ENCODE peak calls at places on chromosomes 12 and 14, in seven cellular contexts. O is BJ; H is left lung; M is fibroblast of the aortic adventitia; R is astrocyte of the cerebellum; Y is CD8-positive, alpha-beta T cell; D is tibial artery. P is an unnamed sample.

GRCh38 chr14:79597561-79597960 is 613.7 kb downstream of the DIO2 start:
- DNase-seq in R (no peak), H (no peak), D (no peak), O (no peak), Y (no peak), M (no peak), P (no peak)

GRCh38 chr12:34405286-34406227 is 383.3 kb downstream of the ALG10 start:
- DNase-seq in O (no peak), H (peak), M (no peak), Y (peak), R (no peak), D (peak), P (no peak)

GRCh38 chr14:63986789-63987533 is 134.2 kb downstream of the SYNE2 start:
- DNase-seq in R (peak), D (no peak), Y (no peak), M (peak), O (peak), H (no peak), P (peak)

GRCh38 chr12:31833541-31833840 is 104.7 kb upstream of the AMN1 start:
- DNase-seq in R (no peak), Y (no peak), H (no peak), D (no peak), O (no peak), M (no peak), P (no peak)

GRCh38 chr12:124940393-124941169 is 26.1 kb upstream of the UBC start:
- DNase-seq in O (peak), H (peak), Y (peak), D (peak), M (peak), R (peak), P (no peak)

GRCh38 chr12:18967814-18968213 is 161.7 kb upstream of the PLEKHA5 start:
- DNase-seq in Y (no peak), O (no peak), D (no peak), R (peak), H (no peak), M (peak), P (no peak)

GRCh38 chr14:22481546-22481945 is 107.5 kb downstream of the DAD1 start:
- DNase-seq in Y (no peak), O (no peak), D (no peak), M (no peak), R (no peak), H (no peak), P (no peak)

GRCh38 chr14:99946652-99947489 is 118.4 kb upstream of the EVL start:
- DNase-seq in R (no peak), H (no peak), O (no peak), Y (peak), D (no peak), M (no peak), P (no peak)

GRCh38 chr12:51773145-51773869 is 75.2 kb downstream of the FIGNL2 start:
- DNase-seq in H (no peak), D (no peak), M (peak), Y (no peak), R (peak), O (peak), P (peak)

GRCh38 chr12:56411781-56412639 is 37.2 kb downstream of the TIMELESS start:
- DNase-seq in R (no peak), D (no peak), O (no peak), Y (no peak), H (no peak), M (peak), P (no peak)

GRCh38 chr14:103127356-103127755 is 4.1 kb downstream of the TNFAIP2 start:
- DNase-seq in M (no peak), Y (no peak), D (no peak), O (no peak), H (peak), R (no peak), P (no peak)

GRCh38 chr14:98925362-98926040 is 346.5 kb downstream of the BCL11B start:
- DNase-seq in Y (no peak), D (no peak), H (no peak), M (no peak), R (no peak), O (no peak), P (no peak)

GRCh38 chr12:109744991-109745942 is 31.6 kb downstream of the FAM222A start:
- DNase-seq in R (no peak), H (peak), D (peak), M (no peak), Y (no peak), O (no peak), P (no peak)

GRCh38 chr14:31936100-31936499 is 141.0 kb upstream of the ARHGAP5 start:
- DNase-seq in O (no peak), H (no peak), Y (no peak), R (no peak), M (no peak), D (no peak), P (no peak)

GRCh38 chr12:53399896-53400295 is 19.9 kb downstream of the SP1 start:
- DNase-seq in D (no peak), M (no peak), Y (no peak), R (no peak), H (no peak), O (no peak), P (no peak)

GRCh38 chr12:58491296-58491695 is 429.0 kb downstream of the LRIG3 start:
- DNase-seq in M (peak), D (no peak), H (no peak), R (peak), O (no peak), Y (no peak), P (no peak)

GRCh38 chr12:67910360-67911292 is 78.6 kb upstream of the IFNG-AS1 start:
- DNase-seq in O (peak), H (no peak), Y (no peak), D (no peak), M (peak), R (peak), P (peak)

GRCh38 chr14:102464846-102465341 is 44.7 kb downstream of the ANKRD9 start:
- DNase-seq in R (no peak), H (peak), Y (no peak), D (no peak), O (no peak), M (no peak), P (no peak)

GRCh38 chr12:32483993-32484392 is 84.6 kb downstream of the FGD4 start:
- DNase-seq in O (no peak), Y (no peak), D (no peak), H (no peak), M (no peak), R (no peak), P (no peak)

GRCh38 chr12:54300732-54301427 is at the start of gene NFE2:
- DNase-seq in M (peak), D (no peak), Y (peak), H (peak), O (no peak), R (peak), P (no peak)

GRCh38 chr12:77120695-77121094 is 55.3 kb upstream of the E2F7 start:
- DNase-seq in R (peak), Y (no peak), M (peak), H (no peak), O (no peak), D (no peak), P (no peak)

GRCh38 chr12:128940974-128941373 is 87.7 kb downstream of the GLT1D1 start:
- DNase-seq in R (no peak), O (no peak), H (no peak), M (no peak), D (no peak), Y (no peak), P (no peak)

GRCh38 chr14:42299692-42300091 is 693.0 kb downstream of the LRFN5 start:
- DNase-seq in R (no peak), M (no peak), H (no peak), D (no peak), O (no peak), Y (no peak), P (peak)

GRCh38 chr12:21221072-21221471 is 90.1 kb downstream of the SLCO1B1 start:
- DNase-seq in Y (no peak), R (no peak), D (no peak), H (no peak), M (no peak), O (no peak), P (no peak)

GRCh38 chr14:55974046-55974582 is 144.1 kb upstream of the PELI2 start:
- DNase-seq in O (no peak), Y (no peak), D (no peak), R (no peak), H (no peak), M (no peak), P (no peak)

GRCh38 chr12:4496145-4496838 is 42.4 kb upstream of the RAD51AP1 start:
- DNase-seq in Y (no peak), H (no peak), M (no peak), O (no peak), D (no peak), R (no peak), P (no peak)

GRCh38 chr12:68971404-68971803 is 38.4 kb upstream of the CPM start:
- DNase-seq in M (peak), R (no peak), D (no peak), Y (no peak), H (no peak), O (no peak), P (peak)

GRCh38 chr12:104165801-104166200 is 27.8 kb upstream of the NFYB start:
- DNase-seq in M (peak), H (no peak), R (no peak), Y (no peak), O (no peak), D (no peak), P (no peak)

GRCh38 chr14:52977798-52978197 is 26.9 kb upstream of the FERMT2 start:
- DNase-seq in D (no peak), M (no peak), R (no peak), O (no peak), H (no peak), Y (no peak), P (no peak)

GRCh38 chr14:55458800-55459577 is 18.6 kb upstream of the TBPL2 start:
- DNase-seq in H (no peak), M (peak), Y (no peak), O (no peak), D (no peak), R (no peak), P (no peak)

GRCh38 chr12:68175566-68176033 is 16.1 kb upstream of the IFNG start:
- DNase-seq in M (no peak), H (no peak), R (no peak), Y (peak), D (no peak), O (no peak), P (no peak)

GRCh38 chr12:82805812-82806497 is 119.2 kb downstream of the TMTC2 start:
- DNase-seq in Y (no peak), R (no peak), M (peak), H (no peak), O (peak), D (no peak), P (no peak)

GRCh38 chr12:2836004-2836403 is 1.2 kb upstream of the NRIP2 start:
- DNase-seq in Y (no peak), O (no peak), D (no peak), H (no peak), M (no peak), R (no peak), P (no peak)

GRCh38 chr12:2833327-2833726 is 1.5 kb downstream of the NRIP2 start:
- DNase-seq in M (no peak), D (no peak), O (no peak), R (no peak), H (no peak), Y (no peak), P (no peak)

GRCh38 chr12:2833810-2834209 is 1.0 kb downstream of the NRIP2 start:
- DNase-seq in D (no peak), R (no peak), Y (no peak), O (no peak), M (no peak), H (no peak), P (no peak)

GRCh38 chr12:2836576-2836975 is 1.7 kb upstream of the NRIP2 start:
- DNase-seq in O (no peak), Y (no peak), M (no peak), D (no peak), R (no peak), H (no peak), P (no peak)

DNA sequence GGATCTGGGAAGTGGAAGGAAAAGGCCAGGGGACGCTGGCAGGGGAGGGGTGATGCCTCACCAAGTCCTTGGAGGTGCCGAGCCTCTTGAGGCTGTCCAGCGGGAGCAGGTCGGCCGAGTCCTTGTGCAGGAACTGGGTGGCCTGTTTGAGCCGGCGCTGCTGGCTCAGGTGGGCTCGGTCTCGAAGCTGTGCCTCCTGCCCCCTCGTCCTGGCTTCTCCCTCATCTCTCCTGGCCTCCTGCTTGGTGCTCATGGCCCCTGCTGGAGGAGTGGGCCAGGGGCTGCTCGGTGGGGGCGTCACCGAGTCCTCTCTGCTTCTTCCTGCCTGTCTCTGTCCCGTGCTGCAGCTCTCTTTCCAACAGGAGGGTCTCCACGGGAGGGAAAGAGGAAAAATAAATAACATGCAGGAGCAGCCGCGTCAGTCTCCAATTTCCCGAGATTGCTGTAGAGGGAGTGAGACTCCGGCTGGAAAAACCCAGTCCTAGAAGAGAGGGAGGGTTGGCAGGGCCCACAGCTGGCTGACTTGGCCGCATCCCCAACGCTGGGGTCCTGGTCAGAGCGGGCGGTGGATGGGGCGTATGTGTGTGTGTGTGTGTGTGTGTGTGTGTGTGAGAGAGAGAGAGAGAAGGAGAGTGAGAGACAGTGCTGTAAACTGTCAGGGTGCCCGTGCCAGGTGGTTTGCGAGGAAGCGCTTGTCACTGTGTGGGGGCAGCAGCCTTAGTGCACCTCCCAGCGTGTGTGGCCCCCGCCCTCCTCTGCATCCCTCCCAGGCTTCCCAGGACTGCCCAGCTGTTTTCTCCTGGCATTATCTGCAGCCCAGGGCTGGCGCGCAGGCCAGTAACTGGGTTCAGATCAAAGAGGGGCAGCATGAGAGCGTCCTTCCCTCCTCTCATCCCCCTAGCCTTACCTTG is at the start of gene NRIP2:
- DNase-seq in R (no peak), O (no peak), H (no peak), Y (no peak), M (peak), D (no peak), P (no peak)
- TF ChIP-seq CTCF in R (peak), O (no peak), H (no peak), Y (no peak), M (peak), D (no peak), P (peak)

DNA sequence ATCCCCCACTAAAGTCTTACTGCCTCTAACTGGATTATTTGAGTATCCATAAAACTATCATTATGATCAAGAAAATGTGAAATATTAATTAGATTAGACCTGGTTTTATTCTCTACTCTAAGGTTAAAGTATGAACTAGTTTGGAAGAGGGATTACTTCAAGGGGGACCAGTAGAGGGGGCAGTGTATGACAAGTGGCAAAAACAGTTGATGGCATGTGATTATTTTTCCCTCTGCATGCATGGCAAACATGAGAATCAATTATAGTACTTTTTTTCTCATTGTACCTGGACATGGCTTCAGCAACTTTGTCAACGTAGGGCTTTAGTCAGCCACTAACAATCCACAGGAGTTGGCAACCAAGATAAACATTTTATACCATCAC is 145.0 kb upstream of the SLC38A2 start:
- DNase-seq in H (no peak), D (no peak), R (no peak), O (no peak), Y (no peak), M (no peak), P (no peak)
- TF ChIP-seq CTCF in H (no peak), D (no peak), R (no peak), O (no peak), Y (no peak), M (no peak), P (no peak)

GRCh38 chr12:44780221-44780770 is 95.8 kb downstream of the NELL2 start:
- DNase-seq in M (no peak), O (no peak), R (no peak), D (no peak), Y (no peak), H (no peak), P (no peak)

GRCh38 chr12:44775916-44776315 is 100.2 kb downstream of the NELL2 start:
- DNase-seq in D (no peak), Y (no peak), O (no peak), H (no peak), R (no peak), M (no peak), P (no peak)

GRCh38 chr12:44779766-44780165 is 96.3 kb downstream of the NELL2 start:
- DNase-seq in M (no peak), Y (no peak), O (no peak), D (no peak), H (no peak), R (no peak), P (no peak)

GRCh38 chr12:44771485-44771884 is 104.6 kb downstream of the NELL2 start:
- DNase-seq in M (no peak), Y (no peak), R (no peak), H (no peak), D (no peak), O (no peak), P (no peak)

DNA sequence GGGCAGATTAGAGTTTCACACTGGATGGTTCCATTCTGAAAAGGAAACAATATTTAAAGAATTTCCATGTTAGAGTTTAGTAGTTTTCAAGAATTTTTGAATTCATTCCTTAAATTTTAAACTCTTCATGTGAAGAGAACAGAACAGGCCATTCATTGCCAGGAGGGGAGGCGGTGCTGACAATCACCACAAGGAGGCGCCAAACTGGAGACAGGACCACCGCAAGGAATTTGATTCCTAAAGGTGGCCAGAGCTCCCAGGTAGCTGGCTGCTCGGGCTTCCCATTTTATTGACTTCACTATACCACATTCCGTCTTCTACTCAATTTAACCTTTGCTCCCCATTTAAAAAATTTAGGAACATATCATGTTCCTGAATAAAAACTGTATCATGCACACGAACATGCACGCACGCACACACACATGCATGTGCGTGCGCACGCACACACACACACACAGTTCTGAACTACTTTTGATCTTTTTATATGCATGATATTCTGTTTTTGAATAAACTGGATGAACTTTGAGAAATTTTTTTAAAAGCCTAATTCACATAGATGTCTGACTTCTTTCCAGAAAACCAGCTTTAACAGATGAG is 101.2 kb downstream of the NELL2 start:
- DNase-seq in Y (peak), O (no peak), H (peak), M (peak), D (no peak), R (no peak), P (no peak)
- TF ChIP-seq CTCF in Y (peak), O (peak), H (peak), M (peak), D (no peak), R (peak), P (peak)

DNA sequence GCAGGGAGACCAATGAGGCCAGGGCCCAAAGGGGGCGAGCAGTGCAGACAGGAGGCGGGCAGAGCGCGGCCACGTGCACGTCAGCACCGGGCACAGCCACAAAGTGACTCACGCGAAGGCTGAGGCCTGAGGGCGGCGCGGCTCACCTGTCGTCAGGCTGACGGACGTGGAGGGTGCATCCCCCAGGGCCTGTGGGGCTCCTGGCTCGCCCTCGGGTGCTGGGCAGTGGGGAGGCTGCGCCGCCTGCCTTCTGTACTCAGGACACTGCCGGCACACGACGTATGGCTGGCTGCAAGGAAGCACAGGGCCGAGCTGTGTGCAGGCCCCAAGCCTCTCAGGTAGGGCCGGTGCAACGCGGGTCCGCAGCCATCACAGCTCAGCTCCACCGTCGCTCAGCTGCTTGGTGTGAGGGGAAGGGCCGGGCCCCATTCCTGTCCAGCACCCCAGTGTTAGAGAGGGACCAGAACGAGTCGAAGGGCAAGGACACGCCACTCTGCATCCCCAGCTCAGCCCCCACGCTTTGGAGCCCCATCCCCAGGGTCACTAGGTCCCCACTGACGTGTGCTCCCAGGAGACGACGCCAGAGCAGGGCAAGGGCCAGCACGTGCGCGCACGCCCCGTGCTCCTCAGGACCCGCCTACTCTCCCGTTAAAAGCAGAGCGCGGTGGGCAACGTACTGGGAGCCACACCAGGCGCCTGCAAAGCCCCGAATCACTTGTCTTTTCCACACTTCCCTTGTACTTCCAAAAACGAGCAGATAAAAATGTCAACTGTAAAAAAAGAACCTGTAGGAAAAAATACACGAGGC is 24.8 kb upstream of the GOLGA3 start:
- DNase-seq in O (no peak), H (peak), Y (no peak), D (no peak), M (no peak), R (no peak), P (no peak)
- TF ChIP-seq CTCF in O (no peak), H (no peak), Y (no peak), D (no peak), M (no peak), R (no peak), P (no peak)

GRCh38 chr12:99253068-99253467 is 394.5 kb upstream of the GARIN6 start:
- DNase-seq in Y (no peak), M (no peak), H (no peak), O (no peak), R (no peak), D (no peak), P (no peak)
- TF ChIP-seq CTCF in Y (no peak), M (no peak), H (no peak), O (no peak), R (peak), D (no peak), P (peak)

GRCh38 chr12:111393700-111394275 is 11.9 kb upstream of the SH2B3 start:
- DNase-seq in O (no peak), H (peak), R (no peak), M (no peak), Y (no peak), D (peak), P (no peak)

GRCh38 chr12:111395557-111396187 is 10.1 kb upstream of the SH2B3 start:
- DNase-seq in D (no peak), O (no peak), M (no peak), H (no peak), Y (no peak), R (no peak), P (no peak)

GRCh38 chr12:111394480-111394879 is 11.2 kb upstream of the SH2B3 start:
- DNase-seq in H (no peak), Y (no peak), D (no peak), R (no peak), O (no peak), M (no peak), P (no peak)

GRCh38 chr12:111398530-111398929 is 7.2 kb upstream of the SH2B3 start:
- DNase-seq in O (no peak), Y (no peak), M (no peak), H (no peak), D (no peak), R (no peak), P (no peak)

GRCh38 chr12:111396726-111397445 is 8.8 kb upstream of the SH2B3 start:
- DNase-seq in D (peak), O (peak), Y (peak), R (peak), H (peak), M (peak), P (no peak)
- TF ChIP-seq CTCF in D (peak), O (peak), Y (peak), R (peak), H (peak), M (peak), P (peak)